ENCODE peak calls at places on chromosomes 7 and 10, in five cellular contexts. One of them, this sample, is unnamed.

GRCh38 chr7:124250297-124251034 is 217.6 kb upstream of the TMEM229A start:
- DNase-seq in osteocyte: no peak
- DNase-seq in fibroblast of mammary gland: no peak
- DNase-seq in hepatic stellate cell: no peak
- DNase-seq in left lobe of liver: no peak
- DNase-seq in this sample: no peak

GRCh38 chr10:124182088-124182541 is 88.7 kb upstream of the CHST15 start:
- DNase-seq in osteocyte: peak; percentile 75
- DNase-seq in fibroblast of mammary gland: no peak
- DNase-seq in hepatic stellate cell: no peak
- DNase-seq in left lobe of liver: no peak
- DNase-seq in this sample: no peak

GRCh38 chr7:15839415-15840100 is 153.1 kb upstream of the MEOX2 start:
- DNase-seq in osteocyte: no peak
- DNase-seq in fibroblast of mammary gland: peak; percentile 44
- DNase-seq in hepatic stellate cell: peak; percentile 45
- DNase-seq in left lobe of liver: no peak
- DNase-seq in this sample: peak; percentile 27

GRCh38 chr10:90179696-90180407 is 478.5 kb downstream of the KIF20B start:
- DNase-seq in osteocyte: no peak
- DNase-seq in fibroblast of mammary gland: peak; percentile 99
- DNase-seq in hepatic stellate cell: no peak
- DNase-seq in left lobe of liver: no peak
- DNase-seq in this sample: peak; percentile 100

GRCh38 chr7:146414373-146414772 is 297.8 kb downstream of the CNTNAP2 start:
- DNase-seq in osteocyte: no peak
- DNase-seq in fibroblast of mammary gland: no peak
- DNase-seq in hepatic stellate cell: no peak
- DNase-seq in left lobe of liver: no peak
- DNase-seq in this sample: no peak

GRCh38 chr10:95242581-95243317 is 48.1 kb downstream of the PDLIM1 start:
- DNase-seq in osteocyte: no peak
- DNase-seq in fibroblast of mammary gland: peak; percentile 69
- DNase-seq in hepatic stellate cell: peak; percentile 47
- DNase-seq in left lobe of liver: no peak
- DNase-seq in this sample: peak; percentile 54

GRCh38 chr7:74454948-74455804 is 1.5 kb downstream of the GTF2IRD1 start:
- DNase-seq in osteocyte: no peak
- DNase-seq in fibroblast of mammary gland: no peak
- DNase-seq in hepatic stellate cell: no peak
- DNase-seq in left lobe of liver: peak; percentile 82
- DNase-seq in this sample: no peak

GRCh38 chr10:11305825-11306601 is 288.3 kb downstream of the CELF2 start:
- DNase-seq in osteocyte: no peak
- DNase-seq in fibroblast of mammary gland: no peak
- DNase-seq in hepatic stellate cell: no peak
- DNase-seq in left lobe of liver: no peak
- DNase-seq in this sample: no peak

GRCh38 chr10:67697646-67698245 is 1.8 kb upstream of the CTNNA3 start:
- DNase-seq in osteocyte: no peak
- DNase-seq in fibroblast of mammary gland: peak; percentile 58
- DNase-seq in hepatic stellate cell: peak; percentile 38
- DNase-seq in left lobe of liver: no peak
- DNase-seq in this sample: peak; percentile 54

GRCh38 chr10:71383972-71384687 is 12.6 kb upstream of the CDH23 start:
- DNase-seq in osteocyte: peak; percentile 89
- DNase-seq in fibroblast of mammary gland: peak; percentile 30
- DNase-seq in hepatic stellate cell: peak; percentile 75
- DNase-seq in left lobe of liver: peak; percentile 76
- DNase-seq in this sample: peak; percentile 24

GRCh38 chr7:3065724-3066143 is 22.1 kb upstream of the CARD11 start:
- DNase-seq in osteocyte: no peak
- DNase-seq in fibroblast of mammary gland: peak; percentile 13
- DNase-seq in hepatic stellate cell: no peak
- DNase-seq in left lobe of liver: no peak
- DNase-seq in this sample: peak; percentile 49

GRCh38 chr10:110618206-110618605 is 25.9 kb upstream of the RBM20 start:
- DNase-seq in osteocyte: no peak
- DNase-seq in fibroblast of mammary gland: no peak
- DNase-seq in hepatic stellate cell: no peak
- DNase-seq in left lobe of liver: no peak
- DNase-seq in this sample: no peak

GRCh38 chr7:15667999-15668398 is 18.5 kb downstream of the MEOX2 start:
- DNase-seq in osteocyte: no peak
- DNase-seq in fibroblast of mammary gland: no peak
- DNase-seq in hepatic stellate cell: no peak
- DNase-seq in left lobe of liver: no peak
- DNase-seq in this sample: no peak

GRCh38 chr7:135959655-135960363 is 17.4 kb downstream of the MTPN start:
- DNase-seq in osteocyte: no peak
- DNase-seq in fibroblast of mammary gland: no peak
- DNase-seq in hepatic stellate cell: no peak
- DNase-seq in left lobe of liver: no peak
- DNase-seq in this sample: peak; percentile 55

This sample was measured in amniotic epithelial cell.